ENCODE peak calls at places on chromosomes 6 and 20, in eight cellular contexts. V is K562, S is HCT116, A is GM23338, K is SK-N-SH, Z is GM12878, F is HepG2, L is Panc1. P is an unnamed sample.

GRCh38 chr20:33653218-33653899 is 8.8 kb upstream of the C20orf144 start:
- DNase-seq in V (peak; percentile 79), S (peak; percentile 35), A (peak; percentile 90), K (peak; percentile 88), Z (no peak), F (peak; percentile 75), L (peak; percentile 55), P (no peak)

GRCh38 chr6:104325341-104326172 is 534.2 kb downstream of the HACE1 start:
- DNase-seq in V (peak; percentile 9), S (peak; percentile 22), A (peak; percentile 47), K (peak; percentile 39), Z (no peak), F (no peak), L (no peak), P (no peak)

GRCh38 chr20:53926428-53927028 is 143.9 kb downstream of the BCAS1 start:
- DNase-seq in V (peak; percentile 25), S (no peak), A (no peak), K (no peak), Z (peak; percentile 99), F (peak; percentile 98), L (peak; percentile 98), P (peak; percentile 46)

GRCh38 chr6:112600168-112600567 is 253.0 kb downstream of the RFPL4B start:
- DNase-seq in V (no peak), S (no peak), A (no peak), K (no peak), Z (no peak), F (no peak), L (no peak), P (no peak)

GRCh38 chr20:24501764-24502163 is 32.3 kb downstream of the SYNDIG1 start:
- DNase-seq in V (no peak), S (no peak), A (no peak), K (no peak), Z (no peak), F (no peak), L (no peak), P (no peak)

GRCh38 chr20:40080059-40080652 is 608.9 kb downstream of the MAFB start:
- DNase-seq in V (no peak), S (no peak), A (peak; percentile 12), K (no peak), Z (no peak), F (no peak), L (no peak), P (no peak)

GRCh38 chr6:103750603-103751002 is 1109.1 kb downstream of the HACE1 start:
- DNase-seq in V (no peak), S (no peak), A (peak; percentile 30), K (no peak), Z (no peak), F (no peak), L (no peak), P (no peak)

GRCh38 chr6:38185244-38185643 is 365.7 kb downstream of the ZFAND3 start:
- DNase-seq in V (no peak), S (no peak), A (no peak), K (no peak), Z (no peak), F (no peak), L (no peak), P (no peak)

GRCh38 chr6:159151266-159151855 is 17.8 kb upstream of the FNDC1 start:
- DNase-seq in V (peak; percentile 72), S (peak; percentile 51), A (peak; percentile 54), K (peak; percentile 60), Z (no peak), F (peak; percentile 34), L (no peak), P (peak; percentile 28)

GRCh38 chr20:45407067-45407745 is 883 bp upstream of the DBNDD2 start:
- DNase-seq in V (peak; percentile 34), S (no peak), A (peak; percentile 66), K (peak; percentile 65), Z (no peak), F (no peak), L (no peak), P (no peak)

GRCh38 chr6:125285936-125286335 is 15.8 kb downstream of the HDDC2 start:
- DNase-seq in V (no peak), S (no peak), A (no peak), K (no peak), Z (no peak), F (no peak), L (no peak), P (no peak)

GRCh38 chr6:70345619-70346018 is 42.7 kb upstream of the COL9A1 start:
- DNase-seq in V (no peak), S (no peak), A (no peak), K (no peak), Z (no peak), F (no peak), L (no peak), P (no peak)

GRCh38 chr6:36959555-36960250 is 5.2 kb downstream of the PI16 start:
- DNase-seq in V (no peak), S (no peak), A (no peak), K (no peak), Z (no peak), F (no peak), L (no peak), P (no peak)

GRCh38 chr6:10561566-10562088 is 40.5 kb downstream of the GCNT2 start:
- DNase-seq in V (no peak), S (no peak), A (no peak), K (no peak), Z (no peak), F (no peak), L (no peak), P (no peak)

GRCh38 chr20:41185013-41185757 is 47.8 kb downstream of the PLCG1 start:
- DNase-seq in V (no peak), S (no peak), A (no peak), K (peak; percentile 52), Z (no peak), F (no peak), L (no peak), P (no peak)

GRCh38 chr6:151753581-151753980 is 53.9 kb upstream of the ESR1 start:
- DNase-seq in V (no peak), S (no peak), A (no peak), K (no peak), Z (no peak), F (no peak), L (no peak), P (no peak)

DNA sequence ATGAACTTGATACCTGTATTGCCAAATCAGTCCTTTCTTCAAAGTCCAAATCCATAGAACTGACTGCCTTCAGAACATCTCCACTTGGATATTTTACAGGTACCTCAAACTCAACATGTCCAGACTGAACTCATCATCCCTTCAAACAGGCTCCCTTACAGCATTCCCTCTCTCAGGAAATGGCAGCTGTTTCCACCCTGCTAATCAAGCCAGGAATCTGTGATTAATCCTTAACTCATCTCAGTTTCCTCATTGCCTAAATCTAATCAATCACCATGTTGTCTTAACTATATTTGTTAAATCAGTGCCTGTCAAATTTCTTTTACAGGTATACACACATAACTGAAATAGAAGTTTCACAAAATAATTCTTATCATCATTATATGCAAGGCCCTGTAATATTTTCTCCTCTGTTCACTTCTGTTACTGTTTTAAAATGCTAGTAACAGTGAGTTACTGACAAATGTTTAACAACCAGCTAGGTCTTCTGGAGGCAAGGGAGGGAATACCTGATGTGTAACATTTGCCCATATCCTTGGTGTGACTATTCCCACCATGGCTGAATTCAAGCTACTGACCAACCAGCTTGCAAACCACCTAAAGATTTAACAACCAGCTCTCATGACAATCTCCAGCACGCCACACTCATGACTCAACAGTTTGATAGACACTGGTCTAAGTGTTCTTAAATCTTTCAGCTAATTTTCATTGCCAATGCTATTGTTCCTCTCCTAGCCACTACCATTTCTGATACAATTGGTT is 124.9 kb downstream of the ADAT2 start:
- DNase-seq in V (no peak), S (no peak), A (no peak), K (no peak), Z (no peak), F (no peak), L (no peak), P (no peak)
- H3K27ac ChIP-seq in V (no peak overlapping the region), S (no peak overlapping the region), A (no peak overlapping the region), K (no peak overlapping the region), Z (no peak overlapping the region), F (no peak overlapping the region), L (no peak overlapping the region), P (no peak overlapping the region)

GRCh38 chr6:101931766-101932165 is 538.3 kb downstream of the GRIK2 start:
- DNase-seq in V (no peak), S (no peak), A (no peak), K (no peak), Z (no peak), F (no peak), L (no peak), P (no peak)
- TF ChIP-seq REST in V (no peak), S (no peak), A (no peak), K (no peak), Z (no peak), F (no peak), L (no peak), P (no peak)

GRCh38 chr6:33451606-33452005 is 2.8 kb upstream of the ZBTB9 start:
- DNase-seq in V (no peak), S (no peak), A (no peak), K (no peak), Z (no peak), F (no peak), L (no peak), P (no peak)

GRCh38 chr6:33450434-33450833 is 3.9 kb upstream of the ZBTB9 start:
- DNase-seq in V (no peak), S (no peak), A (no peak), K (no peak), Z (no peak), F (no peak), L (no peak), P (peak; percentile 66)

GRCh38 chr6:33453361-33454008 is 891 bp upstream of the ZBTB9 start:
- DNase-seq in V (peak; percentile 53), S (no peak), A (no peak), K (peak; percentile 51), Z (no peak), F (no peak), L (no peak), P (peak; percentile 11)

GRCh38 chr6:33454009-33454946 is at the start of gene ZBTB9:
- DNase-seq in V (peak; percentile 100), S (peak; percentile 90), A (peak; percentile 98), K (peak; percentile 99), Z (peak; percentile 89), F (peak; percentile 96), L (peak; percentile 67), P (peak; percentile 93)

DNA sequence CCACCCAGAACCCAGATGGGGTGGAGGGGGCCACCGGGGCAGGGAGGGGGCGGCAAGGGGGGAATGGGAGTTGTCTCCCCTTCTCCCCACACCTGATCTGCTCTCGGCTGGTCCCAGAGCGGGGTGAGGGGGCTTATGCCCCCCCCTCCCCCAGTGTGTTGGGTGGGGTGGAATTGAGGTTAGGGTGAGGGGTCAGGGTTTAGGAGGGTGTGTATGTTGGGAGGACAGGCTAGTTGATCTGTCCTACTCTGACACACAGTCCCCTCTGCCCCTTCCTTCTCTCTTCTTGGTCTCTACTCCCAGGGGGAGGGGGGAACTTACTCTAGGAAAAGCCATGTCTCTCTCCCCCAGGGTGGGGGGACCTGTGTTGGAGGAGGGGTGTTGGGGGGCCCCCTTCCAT is 1.9 kb upstream of the ZBTB9 start:
- DNase-seq in V (no peak), S (no peak), A (no peak), K (peak; percentile 37), Z (no peak), F (no peak), L (no peak), P (no peak)
- TF ChIP-seq POLR2AphosphoS5 in V (no peak), S (no peak), A (peak; percentile 25), K (no peak), Z (no peak), F (no peak), L (no peak), P (no peak)

DNA sequence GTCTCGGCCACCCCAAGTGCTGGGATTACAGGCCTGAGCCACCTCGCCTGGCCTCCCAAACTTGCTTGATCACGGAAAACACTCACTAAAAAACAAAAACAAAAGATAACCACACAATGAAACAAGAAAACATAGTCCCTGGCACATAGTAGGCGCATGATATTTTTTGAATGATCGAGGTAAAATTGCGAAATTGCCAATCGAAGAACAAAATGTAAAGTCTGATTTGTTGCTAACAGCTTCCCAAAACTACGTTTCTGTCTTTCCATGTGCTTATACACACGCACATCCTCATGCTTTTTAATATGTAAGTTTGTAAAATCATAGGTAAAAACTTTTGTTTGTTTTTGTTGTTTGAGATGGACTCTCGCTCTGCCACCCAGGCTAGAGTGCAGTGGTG is 168.5 kb upstream of the SALL4 start:
- DNase-seq in V (no peak), S (no peak), A (no peak), K (no peak), Z (no peak), F (no peak), L (no peak), P (no peak)
- H3K27ac ChIP-seq in V (no peak overlapping the region), S (no peak overlapping the region), A (no peak overlapping the region), K (no peak overlapping the region), Z (no peak overlapping the region), F (no peak overlapping the region), L (no peak overlapping the region), P (no peak overlapping the region)